ENCODE peak calls at places on chromosomes 2 and 18, in five cellular contexts. H, N, U, A and I are unnamed samples.

GRCh38 chr2:224807153-224807964 is 91.2 kb upstream of the CCDC195 start:
- DNase-seq in H (no peak), N (no peak), U (no peak), A (no peak), I (no peak)

GRCh38 chr2:187470698-187471097 is 22.6 kb upstream of the CALCRL start:
- DNase-seq in H (no peak), N (no peak), U (no peak), A (no peak), I (no peak)

GRCh38 chr2:128474014-128474961 is 155.6 kb upstream of the HS6ST1 start:
- DNase-seq in H (no peak), N (no peak), U (no peak), A (no peak), I (no peak)

GRCh38 chr2:222907790-222908431 is 47.1 kb downstream of the ACSL3 start:
- DNase-seq in H (no peak), N (no peak), U (no peak), A (no peak), I (no peak)

GRCh38 chr2:2848621-2849443 is 517.8 kb upstream of the MYT1L start:
- DNase-seq in H (no peak), N (no peak), U (no peak), A (no peak), I (no peak)

GRCh38 chr2:222813177-222813843 is 47.5 kb upstream of the ACSL3 start:
- DNase-seq in H (no peak), N (no peak), U (no peak), A (no peak), I (no peak)

GRCh38 chr18:58728719-58729118 is 57.5 kb downstream of the MALT1 start:
- DNase-seq in H (no peak), N (no peak), U (no peak), A (no peak), I (no peak)

GRCh38 chr2:206084468-206084869 is 1.5 kb downstream of the INO80D start:
- DNase-seq in H (peak; percentile 63), N (peak; percentile 62), U (peak; percentile 69), A (no peak), I (no peak)

GRCh38 chr2:110116033-110116710 is 550 bp upstream of the MALL start:
- DNase-seq in H (peak; percentile 71), N (peak; percentile 70), U (peak; percentile 68), A (no peak), I (no peak)

GRCh38 chr2:55869637-55870325 is 53.8 kb downstream of the EFEMP1 start:
- DNase-seq in H (peak; percentile 23), N (no peak), U (no peak), A (no peak), I (no peak)

GRCh38 chr2:109342890-109343289 is 213.9 kb downstream of the SH3RF3 start:
- DNase-seq in H (no peak), N (no peak), U (no peak), A (no peak), I (no peak)

GRCh38 chr18:25057491-25058050 is 294.4 kb downstream of the ZNF521 start:
- DNase-seq in H (no peak), N (no peak), U (no peak), A (no peak), I (no peak)

GRCh38 chr18:55830490-55830889 is 242.5 kb upstream of the TCF4 start:
- DNase-seq in H (peak; percentile 15), N (no peak), U (no peak), A (no peak), I (no peak)

GRCh38 chr2:121045245-121045644 is 239.8 kb downstream of the TFCP2L1 start:
- DNase-seq in H (no peak), N (no peak), U (no peak), A (no peak), I (no peak)

DNA sequence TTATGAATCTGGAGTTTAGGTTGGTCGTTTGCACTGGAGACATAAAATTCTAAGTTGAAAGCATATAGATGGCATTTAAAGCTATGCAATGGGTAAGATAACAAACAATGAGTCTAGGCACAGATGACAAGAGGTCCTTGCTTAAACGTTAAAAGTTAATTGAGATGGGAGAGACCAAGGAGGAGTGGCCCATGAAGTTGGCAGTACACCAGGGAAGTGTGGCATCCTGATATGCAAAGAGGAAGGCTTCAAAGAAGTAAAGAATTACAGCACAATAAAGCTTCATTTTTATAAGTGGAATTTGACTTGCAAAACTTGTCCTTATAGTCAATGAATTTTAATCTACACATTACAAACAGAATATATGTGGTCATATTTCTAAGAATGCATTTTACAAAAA is 23.2 kb downstream of the UPP2 start:
- DNase-seq in H (no peak), N (no peak), U (no peak), A (no peak), I (no peak)
- H3K27ac ChIP-seq in H (no peak overlapping the region), N (no peak overlapping the region), U (no peak overlapping the region), A (no peak overlapping the region), I (no peak overlapping the region)

DNA sequence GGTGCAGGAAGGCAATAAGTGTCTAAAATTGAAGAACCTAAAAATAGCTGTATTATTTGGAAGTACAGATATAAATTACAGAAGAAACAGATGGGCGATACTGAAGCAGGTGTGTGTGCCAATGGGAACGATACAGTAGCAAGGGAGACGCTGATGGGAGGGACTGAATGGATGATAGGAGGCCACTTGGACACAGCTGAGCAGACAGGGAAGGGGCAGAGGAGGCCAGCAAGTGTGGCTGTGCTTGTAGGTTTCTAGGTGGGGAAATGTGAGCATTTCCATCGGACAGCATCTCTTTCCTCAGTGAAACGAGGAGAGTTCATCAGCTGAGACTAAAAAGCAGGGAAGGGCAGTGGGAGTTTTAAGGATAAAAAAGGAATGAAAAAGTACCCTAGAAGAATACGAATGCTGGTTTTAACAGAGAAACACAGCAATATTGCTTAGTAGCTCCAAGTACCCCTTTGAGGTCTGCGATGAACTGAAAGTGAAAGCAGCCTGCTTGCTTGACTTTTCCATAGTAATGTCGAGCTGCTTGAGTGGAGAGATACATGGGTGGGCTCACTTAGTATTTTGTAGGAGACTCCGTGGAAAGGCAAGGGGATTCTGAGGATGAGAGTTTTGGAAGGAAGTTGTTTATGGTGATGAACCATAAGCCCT is 91.7 kb upstream of the EPC2 start:
- DNase-seq in H (no peak), N (no peak), U (no peak), A (peak; percentile 54), I (peak; percentile 43)
- H3K4me3 ChIP-seq in H (peak overlapping the region; percentile 41), N (peak overlapping the region; percentile 36), U (peak overlapping the region; percentile 28), A (peak overlapping the region; percentile 67), I (peak overlapping the region; percentile 98)

DNA sequence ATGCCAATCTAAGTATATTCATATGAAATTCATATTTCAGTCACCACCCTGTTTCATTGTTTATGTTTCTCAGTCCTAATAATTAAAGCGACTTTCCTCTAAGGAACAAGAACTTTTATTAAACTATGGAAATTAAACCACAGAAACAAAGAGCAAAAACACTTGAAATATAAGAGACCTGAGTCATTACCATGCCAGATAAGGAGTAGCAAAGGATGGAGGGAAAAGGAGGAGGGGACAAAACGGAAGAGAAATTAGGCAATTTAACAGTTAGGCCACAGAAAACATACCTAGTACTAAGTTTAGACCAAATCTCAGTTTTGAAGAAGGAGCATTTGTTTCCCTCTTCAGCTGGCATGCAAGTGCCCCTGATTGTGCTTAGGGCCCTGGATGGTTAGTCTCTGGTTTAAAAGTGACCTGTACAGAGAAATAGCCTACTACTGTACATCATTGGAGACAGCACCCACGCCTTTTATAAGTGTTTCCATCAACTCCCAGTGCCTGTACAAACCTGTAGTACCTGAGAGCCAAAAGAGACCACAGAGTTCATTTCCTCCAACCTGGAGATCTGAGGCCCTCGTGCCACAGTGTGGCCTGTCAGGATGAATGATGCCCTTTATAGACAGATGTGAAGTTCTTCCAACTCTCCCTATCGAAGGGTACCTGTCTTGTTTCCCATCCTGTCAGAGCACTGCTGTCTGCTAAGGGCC is 74.5 kb downstream of the SPATS2L start:
- DNase-seq in H (no peak), N (no peak), U (no peak), A (no peak), I (no peak)
- H3K4me1 ChIP-seq in H (peaks cover 21% of the 10 kb centered on the region), N (peaks cover 44% of the 10 kb centered on the region), U (peaks cover 35% of the 10 kb centered on the region), A (peaks cover 33% of the 10 kb centered on the region), I (peaks cover 58% of the 10 kb centered on the region)

DNA sequence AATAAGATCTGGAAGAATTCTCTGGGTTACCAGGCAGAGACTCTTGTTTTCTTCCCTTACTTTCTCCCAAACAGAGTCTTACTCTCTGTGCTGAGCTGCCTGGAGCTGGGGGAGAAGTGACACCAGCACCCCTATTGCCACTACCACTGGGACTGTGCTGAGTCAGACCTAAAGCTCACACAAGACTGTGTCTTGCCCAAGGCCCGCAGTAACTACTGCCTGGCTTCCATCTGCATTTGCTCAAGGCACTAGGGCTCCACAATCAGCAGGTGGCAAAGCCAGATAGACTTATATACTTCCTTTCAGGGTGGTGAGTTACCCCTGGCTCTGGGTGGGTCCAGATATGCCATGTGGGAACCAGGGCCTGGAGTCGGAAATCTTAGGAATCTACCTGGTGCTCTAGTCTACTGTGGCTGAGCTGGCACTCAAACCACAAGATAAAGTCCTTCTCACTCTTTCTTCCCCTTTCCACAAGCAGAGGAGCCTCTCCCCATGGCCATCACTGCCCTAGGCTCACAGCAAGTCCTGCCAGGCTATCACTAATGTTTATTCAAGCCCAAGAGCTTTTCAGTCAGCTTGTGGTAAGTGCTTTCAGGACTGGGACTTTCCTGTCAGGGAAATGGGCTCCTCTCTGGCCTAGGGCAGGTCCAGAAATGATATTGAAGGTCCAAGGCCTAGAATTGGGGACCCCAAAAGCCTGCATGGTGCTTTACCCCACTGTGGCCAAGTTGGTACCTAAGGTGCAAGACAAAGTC is 27.5 kb upstream of the SERPINB2 start:
- DNase-seq in H (no peak), N (no peak), U (no peak), A (no peak), I (no peak)
- H3K27ac ChIP-seq in H (no peak overlapping the region), N (no peak overlapping the region), U (no peak overlapping the region), A (no peak overlapping the region), I (no peak overlapping the region)

GRCh38 chr2:46982356-46983064 is 66.9 kb upstream of the MCFD2 start:
- DNase-seq in H (no peak), N (no peak), U (no peak), A (no peak), I (no peak)
- H3K4me3 ChIP-seq in H (no peak overlapping the region), N (no peak overlapping the region), U (no peak overlapping the region), A (no peak overlapping the region), I (no peak overlapping the region)